ENCODE peak calls at places on chromosomes 13 and 19, in four cellular contexts. One of them, this sample, is unnamed. For H3K36me3, the result is how much of the 10 kb centered on the place peaks cover.

GRCh38 chr13:30545320-30545719 is 72.4 kb upstream of the USPL1 start:
- DNase-seq in transverse colon: no peak
- DNase-seq in psoas muscle: no peak
- DNase-seq in BE2C: no peak
- DNase-seq in this sample: no peak

GRCh38 chr13:31172001-31172400 is 10.3 kb upstream of the HSPH1 start:
- DNase-seq in BE2C: no peak
- DNase-seq in psoas muscle: no peak
- DNase-seq in transverse colon: no peak
- DNase-seq in this sample: no peak

GRCh38 chr19:42129399-42130253 is 2.6 kb downstream of the POU2F2 start:
- DNase-seq in transverse colon: peak
- DNase-seq in BE2C: peak
- DNase-seq in psoas muscle: peak
- DNase-seq in this sample: no peak

GRCh38 chr13:23790591-23791170 is 98.5 kb downstream of the MIPEP start:
- DNase-seq in psoas muscle: no peak
- DNase-seq in transverse colon: no peak
- DNase-seq in BE2C: no peak
- DNase-seq in this sample: no peak

GRCh38 chr19:47512183-47512947 is 2.5 kb downstream of the NAPA start:
- DNase-seq in BE2C: no peak
- DNase-seq in transverse colon: peak
- DNase-seq in psoas muscle: peak
- DNase-seq in this sample: peak

GRCh38 chr13:30972888-30973377 is 40.5 kb downstream of the TEX26 start:
- DNase-seq in transverse colon: no peak
- DNase-seq in BE2C: no peak
- DNase-seq in psoas muscle: no peak
- DNase-seq in this sample: no peak

GRCh38 chr13:91036886-91037285 is 310.6 kb upstream of the MIR17HG start:
- DNase-seq in transverse colon: no peak
- DNase-seq in psoas muscle: no peak
- DNase-seq in BE2C: no peak
- DNase-seq in this sample: no peak

GRCh38 chr19:38718747-38719543 is 25.3 kb downstream of the CAPN12 start:
- DNase-seq in psoas muscle: peak
- DNase-seq in BE2C: peak
- DNase-seq in transverse colon: no peak
- DNase-seq in this sample: no peak

GRCh38 chr13:41468631-41469030 is 11.3 kb downstream of the RGCC start:
- DNase-seq in transverse colon: no peak
- DNase-seq in BE2C: no peak
- DNase-seq in psoas muscle: no peak
- DNase-seq in this sample: no peak

GRCh38 chr19:47608908-47609879 is at the start of gene BICRA:
- DNase-seq in transverse colon: peak
- DNase-seq in psoas muscle: peak
- DNase-seq in BE2C: peak
- DNase-seq in this sample: peak

GRCh38 chr13:50215389-50215788 is 200.1 kb downstream of the KCNRG start:
- DNase-seq in BE2C: no peak
- DNase-seq in psoas muscle: no peak
- DNase-seq in transverse colon: no peak
- DNase-seq in this sample: no peak

DNA sequence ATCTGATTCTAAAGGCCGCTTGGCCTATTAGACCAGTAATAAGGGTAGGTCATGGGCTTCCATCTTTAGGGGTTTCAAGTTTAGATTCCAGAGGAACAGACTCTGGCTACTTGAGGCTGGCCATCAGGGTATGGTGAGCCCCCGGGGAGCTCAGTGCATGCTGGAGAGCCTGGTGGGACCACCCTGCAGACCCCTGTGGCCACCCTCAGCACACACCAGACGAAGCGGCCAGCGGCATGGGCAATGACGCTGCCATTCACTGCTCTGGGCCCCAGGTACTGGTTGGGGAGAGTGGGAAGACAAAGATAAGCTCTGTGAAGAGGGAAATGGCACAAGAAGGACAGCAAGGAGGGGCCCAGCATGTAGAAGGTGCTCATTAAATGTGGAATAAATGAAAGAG is 98.8 kb upstream of the SLC15A1 start:
- DNase-seq in transverse colon: no peak
- DNase-seq in BE2C: no peak
- DNase-seq in psoas muscle: no peak
- DNase-seq in this sample: no peak
- H3K36me3 ChIP-seq in transverse colon: under half
- H3K36me3 ChIP-seq in BE2C: under half
- H3K36me3 ChIP-seq in psoas muscle: under half
- H3K36me3 ChIP-seq in this sample: under half

DNA sequence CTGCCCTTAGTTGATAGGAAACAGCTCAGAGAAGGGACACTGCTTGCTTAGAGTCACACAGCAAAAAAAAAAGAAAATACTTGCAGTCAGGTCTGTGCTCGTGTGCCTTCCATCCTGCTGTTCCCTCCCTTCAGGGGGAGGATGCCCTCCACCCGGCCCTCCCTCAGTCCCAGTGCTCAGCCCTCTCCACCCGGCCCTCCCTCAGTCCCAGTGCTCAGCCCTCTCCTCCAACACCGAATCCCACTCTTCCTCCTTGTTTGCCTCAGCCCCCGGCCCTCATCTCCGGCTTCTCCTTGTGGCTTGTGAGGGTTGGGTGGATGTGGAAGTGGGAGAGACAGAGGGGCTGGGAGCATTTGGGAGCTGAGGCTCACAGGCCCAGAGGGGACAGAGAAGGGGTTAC is 5.8 kb downstream of the TFPT start:
- DNase-seq in psoas muscle: no peak
- DNase-seq in transverse colon: no peak
- DNase-seq in BE2C: no peak
- DNase-seq in this sample: no peak
- H3K36me3 ChIP-seq in psoas muscle: under half
- H3K36me3 ChIP-seq in transverse colon: under half
- H3K36me3 ChIP-seq in BE2C: half or more
- H3K36me3 ChIP-seq in this sample: under half

DNA sequence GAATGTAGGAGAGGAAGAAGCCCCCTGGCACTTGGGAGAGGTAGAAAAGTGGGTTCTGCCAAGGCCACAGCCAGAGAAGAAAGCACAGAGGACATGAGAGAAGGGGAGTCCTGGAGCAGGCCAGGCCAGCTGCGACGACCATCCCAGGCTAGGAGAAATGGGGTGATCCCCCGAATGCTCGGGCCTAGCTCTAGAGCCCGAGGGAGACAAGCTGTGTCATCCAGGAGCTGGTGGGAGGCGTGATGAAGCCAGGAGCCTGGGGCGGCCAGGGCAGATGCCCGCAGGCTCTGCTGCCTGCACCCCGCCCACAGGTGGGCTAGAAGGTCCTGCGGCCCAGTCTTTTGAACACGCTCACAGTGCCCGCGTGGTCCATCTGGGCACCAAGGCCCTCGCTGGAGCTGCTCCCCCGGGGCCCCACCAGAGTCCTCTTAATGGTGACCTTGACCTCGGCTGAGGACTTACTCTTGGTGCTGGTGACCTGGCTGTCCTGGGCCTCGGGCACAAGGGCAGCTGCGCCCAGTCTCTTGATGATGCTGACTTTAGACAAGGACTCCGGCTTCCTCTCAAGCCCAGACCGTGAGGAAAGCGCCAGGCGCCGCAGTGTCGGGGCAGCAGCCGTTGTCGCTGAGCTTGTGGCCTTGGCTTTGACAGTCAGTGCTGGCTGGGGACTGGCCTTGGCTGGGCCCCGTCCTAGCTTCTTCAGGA is 26.5 kb downstream of the C19orf47 start:
- DNase-seq in transverse colon: no peak
- DNase-seq in psoas muscle: no peak
- DNase-seq in BE2C: no peak
- DNase-seq in this sample: no peak
- H3K36me3 ChIP-seq in transverse colon: under half
- H3K36me3 ChIP-seq in psoas muscle: under half
- H3K36me3 ChIP-seq in BE2C: under half
- H3K36me3 ChIP-seq in this sample: under half

GRCh38 chr19:44438441-44438840 is 9.8 kb downstream of the ZNF229 start:
- DNase-seq in psoas muscle: no peak
- DNase-seq in BE2C: no peak
- DNase-seq in transverse colon: no peak
- DNase-seq in this sample: no peak
- H3K36me3 ChIP-seq in psoas muscle: under half
- H3K36me3 ChIP-seq in BE2C: under half
- H3K36me3 ChIP-seq in transverse colon: under half
- H3K36me3 ChIP-seq in this sample: under half

GRCh38 chr19:52651956-52652355 is 13.8 kb upstream of the ZNF83 start:
- DNase-seq in transverse colon: no peak
- DNase-seq in psoas muscle: no peak
- DNase-seq in BE2C: no peak
- DNase-seq in this sample: no peak
- H3K36me3 ChIP-seq in transverse colon: under half
- H3K36me3 ChIP-seq in psoas muscle: under half
- H3K36me3 ChIP-seq in BE2C: under half
- H3K36me3 ChIP-seq in this sample: under half

DNA sequence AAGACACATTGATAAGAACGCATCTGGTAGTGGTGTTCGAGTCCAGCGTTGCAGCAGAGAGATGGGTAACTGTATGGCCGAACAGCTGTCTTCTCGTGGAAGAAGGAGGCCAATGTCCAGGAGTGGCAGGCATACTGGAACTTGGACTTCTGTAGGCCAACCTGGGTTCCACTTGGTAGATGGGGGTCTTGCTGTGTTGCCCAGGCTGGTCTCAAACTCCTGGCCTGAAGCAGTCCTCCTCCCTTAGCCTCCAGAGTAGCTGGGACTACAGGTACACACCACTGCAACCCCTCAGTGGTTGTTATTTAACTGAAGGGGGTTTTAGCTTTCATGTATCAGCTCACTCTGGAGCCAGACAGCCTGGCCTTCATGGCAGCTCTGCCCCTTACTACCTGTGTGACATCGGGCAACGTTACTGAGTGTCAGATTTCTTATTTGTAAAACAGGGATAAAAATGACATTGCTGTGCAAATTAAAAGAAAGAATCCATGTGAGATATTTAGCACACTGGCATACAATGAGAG is 2.4 kb upstream of the UQCRFS1 start:
- DNase-seq in psoas muscle: no peak
- DNase-seq in transverse colon: no peak
- DNase-seq in BE2C: no peak
- DNase-seq in this sample: no peak
- H3K36me3 ChIP-seq in psoas muscle: under half
- H3K36me3 ChIP-seq in transverse colon: under half
- H3K36me3 ChIP-seq in BE2C: under half
- H3K36me3 ChIP-seq in this sample: under half

DNA sequence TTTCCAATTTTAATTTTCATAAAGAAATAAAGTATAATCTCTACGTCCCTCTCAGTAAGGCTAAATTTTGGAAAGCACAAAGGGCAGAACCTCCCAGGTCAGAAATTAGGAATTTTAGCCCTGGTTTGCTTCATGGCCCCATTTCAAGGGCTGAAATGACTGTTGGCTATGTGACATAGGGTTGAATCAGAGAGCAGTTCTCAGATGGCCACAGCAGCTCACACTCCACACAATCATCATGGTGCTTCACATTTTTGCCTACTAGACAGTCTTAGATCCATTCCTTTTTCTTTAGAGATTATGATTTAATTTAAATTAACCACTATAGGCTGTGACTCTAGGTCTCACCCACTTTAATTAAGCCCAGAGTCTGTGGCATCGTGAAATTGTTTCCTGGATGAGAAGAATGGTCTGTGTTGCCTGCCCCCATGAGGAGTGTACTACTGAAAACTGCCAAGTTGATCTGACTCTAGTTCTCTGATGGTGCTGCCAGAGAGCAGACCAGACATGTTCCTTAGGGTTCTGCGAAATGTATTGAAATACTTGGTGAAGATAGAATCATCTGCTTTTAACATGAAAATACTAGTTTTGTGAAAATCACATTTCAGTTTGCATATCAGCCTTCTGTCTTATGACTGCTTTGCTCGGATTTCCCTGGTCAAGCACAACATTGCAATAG is 57.4 kb downstream of the ESD start:
- DNase-seq in transverse colon: no peak
- DNase-seq in psoas muscle: no peak
- DNase-seq in BE2C: no peak
- DNase-seq in this sample: no peak
- H3K36me3 ChIP-seq in transverse colon: under half
- H3K36me3 ChIP-seq in psoas muscle: under half
- H3K36me3 ChIP-seq in BE2C: under half
- H3K36me3 ChIP-seq in this sample: under half

DNA sequence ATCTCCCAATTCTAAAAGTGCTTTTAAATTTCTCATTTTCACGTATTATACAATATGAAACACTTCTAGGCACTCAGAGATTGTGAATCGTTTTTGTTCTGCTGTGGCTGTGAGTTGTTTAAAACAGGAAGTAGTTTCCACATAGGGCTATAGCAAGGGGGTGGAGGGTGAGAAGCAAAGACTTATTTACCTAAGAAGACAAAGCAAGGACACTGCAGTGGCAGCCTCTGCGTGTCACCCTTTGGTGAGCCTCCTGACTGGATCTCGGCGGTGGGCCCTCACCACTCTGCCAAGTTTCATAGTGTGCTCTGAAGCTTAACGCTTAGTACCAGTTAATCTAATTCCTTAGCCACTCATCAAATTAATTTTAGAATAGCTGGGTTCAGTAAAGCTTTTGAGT is 56.8 kb downstream of the TNFSF13B start:
- DNase-seq in BE2C: no peak
- DNase-seq in psoas muscle: no peak
- DNase-seq in transverse colon: no peak
- DNase-seq in this sample: peak
- H3K36me3 ChIP-seq in BE2C: under half
- H3K36me3 ChIP-seq in psoas muscle: under half
- H3K36me3 ChIP-seq in transverse colon: under half
- H3K36me3 ChIP-seq in this sample: under half

This sample was measured in small intestine.